ENCODE peak calls at places on chromosomes 7 and 10, in eight cellular contexts. One of them, this sample, is unnamed.

GRCh38 chr7:33754933-33755928 is 150.1 kb upstream of the BMPER start:
- DNase-seq in prostate gland: no peak
- DNase-seq in Right ventricle myocardium inferior: no peak
- DNase-seq in AG09319: no peak
- DNase-seq in Panc1: no peak
- DNase-seq in Right ventricle myocardium superior: no peak
- DNase-seq in epithelial cell of esophagus: no peak
- DNase-seq in SW480: no peak
- DNase-seq in this sample: no peak

GRCh38 chr7:142637240-142637639 is 112.0 kb upstream of the PRSS1 start:
- DNase-seq in prostate gland: no peak
- DNase-seq in Right ventricle myocardium inferior: no peak
- DNase-seq in AG09319: no peak
- DNase-seq in Panc1: no peak
- DNase-seq in Right ventricle myocardium superior: no peak
- DNase-seq in epithelial cell of esophagus: no peak
- DNase-seq in SW480: no peak
- DNase-seq in this sample: no peak

GRCh38 chr10:119491941-119492340 is 50.6 kb downstream of the RGS10 start:
- DNase-seq in prostate gland: no peak
- DNase-seq in Right ventricle myocardium inferior: no peak
- DNase-seq in AG09319: no peak
- DNase-seq in Panc1: no peak
- DNase-seq in Right ventricle myocardium superior: no peak
- DNase-seq in epithelial cell of esophagus: no peak
- DNase-seq in SW480: no peak
- DNase-seq in this sample: no peak

GRCh38 chr10:51705774-51706173 is 6.4 kb upstream of the CSTF2T start:
- DNase-seq in prostate gland: no peak
- DNase-seq in Right ventricle myocardium inferior: no peak
- DNase-seq in AG09319: no peak
- DNase-seq in Panc1: no peak
- DNase-seq in Right ventricle myocardium superior: no peak
- DNase-seq in epithelial cell of esophagus: no peak
- DNase-seq in SW480: no peak
- DNase-seq in this sample: no peak

GRCh38 chr10:33233191-33233590 is 101.3 kb downstream of the NRP1 start:
- DNase-seq in prostate gland: no peak
- DNase-seq in Right ventricle myocardium inferior: no peak
- DNase-seq in AG09319: no peak
- DNase-seq in Panc1: no peak
- DNase-seq in Right ventricle myocardium superior: no peak
- DNase-seq in epithelial cell of esophagus: no peak
- DNase-seq in SW480: no peak
- DNase-seq in this sample: no peak

GRCh38 chr10:77189056-77189455 is 448.6 kb downstream of the KCNMA1 start:
- DNase-seq in prostate gland: no peak
- DNase-seq in Right ventricle myocardium inferior: no peak
- DNase-seq in AG09319: no peak
- DNase-seq in Panc1: no peak
- DNase-seq in Right ventricle myocardium superior: no peak
- DNase-seq in epithelial cell of esophagus: no peak
- DNase-seq in SW480: no peak
- DNase-seq in this sample: no peak

GRCh38 chr10:178208-178607 is 43.0 kb downstream of the ZMYND11 start:
- DNase-seq in prostate gland: no peak
- DNase-seq in Right ventricle myocardium inferior: no peak
- DNase-seq in AG09319: peak
- DNase-seq in Panc1: peak
- DNase-seq in Right ventricle myocardium superior: no peak
- DNase-seq in epithelial cell of esophagus: peak
- DNase-seq in SW480: peak
- DNase-seq in this sample: no peak

GRCh38 chr10:28089467-28089866 is 90.6 kb upstream of the ODAD2 start:
- DNase-seq in prostate gland: no peak
- DNase-seq in Right ventricle myocardium inferior: no peak
- DNase-seq in AG09319: no peak
- DNase-seq in Panc1: no peak
- DNase-seq in Right ventricle myocardium superior: no peak
- DNase-seq in epithelial cell of esophagus: peak
- DNase-seq in SW480: no peak
- DNase-seq in this sample: no peak

GRCh38 chr7:47045169-47045568 is 536.7 kb downstream of the TNS3 start:
- DNase-seq in prostate gland: peak
- DNase-seq in Right ventricle myocardium inferior: peak
- DNase-seq in AG09319: no peak
- DNase-seq in Panc1: no peak
- DNase-seq in Right ventricle myocardium superior: peak
- DNase-seq in epithelial cell of esophagus: no peak
- DNase-seq in SW480: no peak
- DNase-seq in this sample: no peak

GRCh38 chr7:1567893-1568292 is 1.9 kb downstream of the PSMG3 start:
- DNase-seq in prostate gland: no peak
- DNase-seq in Right ventricle myocardium inferior: peak
- DNase-seq in AG09319: no peak
- DNase-seq in Panc1: no peak
- DNase-seq in Right ventricle myocardium superior: no peak
- DNase-seq in epithelial cell of esophagus: peak
- DNase-seq in SW480: peak
- DNase-seq in this sample: no peak

GRCh38 chr7:149883049-149883439 is 9.3 kb downstream of the ATP6V0E2 start:
- DNase-seq in prostate gland: no peak
- DNase-seq in Right ventricle myocardium inferior: no peak
- DNase-seq in AG09319: no peak
- DNase-seq in Panc1: no peak
- DNase-seq in Right ventricle myocardium superior: no peak
- DNase-seq in epithelial cell of esophagus: no peak
- DNase-seq in SW480: no peak
- DNase-seq in this sample: no peak

GRCh38 chr10:5531558-5532230 is 6.9 kb downstream of the CALML3 start:
- DNase-seq in prostate gland: no peak
- DNase-seq in Right ventricle myocardium inferior: no peak
- DNase-seq in AG09319: no peak
- DNase-seq in Panc1: no peak
- DNase-seq in Right ventricle myocardium superior: no peak
- DNase-seq in epithelial cell of esophagus: no peak
- DNase-seq in SW480: no peak
- DNase-seq in this sample: no peak

GRCh38 chr7:7650682-7651206 is 10.2 kb downstream of the UMAD1 start:
- DNase-seq in prostate gland: no peak
- DNase-seq in Right ventricle myocardium inferior: no peak
- DNase-seq in AG09319: no peak
- DNase-seq in Panc1: no peak
- DNase-seq in Right ventricle myocardium superior: no peak
- DNase-seq in epithelial cell of esophagus: no peak
- DNase-seq in SW480: no peak
- DNase-seq in this sample: no peak

GRCh38 chr10:113547426-113547825 is 5.4 kb upstream of the HABP2 start:
- DNase-seq in prostate gland: no peak
- DNase-seq in Right ventricle myocardium inferior: no peak
- DNase-seq in AG09319: no peak
- DNase-seq in Panc1: no peak
- DNase-seq in Right ventricle myocardium superior: no peak
- DNase-seq in epithelial cell of esophagus: no peak
- DNase-seq in SW480: no peak
- DNase-seq in this sample: no peak

GRCh38 chr10:73967022-73967429 is 30.9 kb upstream of the VCL start:
- DNase-seq in prostate gland: no peak
- DNase-seq in Right ventricle myocardium inferior: no peak
- DNase-seq in AG09319: no peak
- DNase-seq in Panc1: no peak
- DNase-seq in Right ventricle myocardium superior: no peak
- DNase-seq in epithelial cell of esophagus: no peak
- DNase-seq in SW480: no peak
- DNase-seq in this sample: no peak

GRCh38 chr10:112383325-112383724 is 9.4 kb downstream of the ACSL5 start:
- DNase-seq in prostate gland: no peak
- DNase-seq in Right ventricle myocardium inferior: no peak
- DNase-seq in AG09319: peak
- DNase-seq in Panc1: no peak
- DNase-seq in Right ventricle myocardium superior: no peak
- DNase-seq in epithelial cell of esophagus: peak
- DNase-seq in SW480: peak
- DNase-seq in this sample: no peak

GRCh38 chr7:141244466-141244865 is 170.6 kb downstream of the TMEM178B start:
- DNase-seq in prostate gland: no peak
- DNase-seq in Right ventricle myocardium inferior: no peak
- DNase-seq in AG09319: no peak
- DNase-seq in Panc1: no peak
- DNase-seq in Right ventricle myocardium superior: no peak
- DNase-seq in epithelial cell of esophagus: no peak
- DNase-seq in SW480: no peak
- DNase-seq in this sample: no peak

GRCh38 chr7:139725077-139725476 is 52.7 kb downstream of the HIPK2 start:
- DNase-seq in prostate gland: peak
- DNase-seq in Right ventricle myocardium inferior: no peak
- DNase-seq in AG09319: peak
- DNase-seq in Panc1: peak
- DNase-seq in Right ventricle myocardium superior: no peak
- DNase-seq in epithelial cell of esophagus: peak
- DNase-seq in SW480: no peak
- DNase-seq in this sample: no peak